ENCODE peak calls at places on chromosomes 12 and 14, in ten cellular contexts. O is aorta; J is heart right ventricle; Q is mammary epithelial cell; P is BE2C; M is effector memory CD4-positive, alpha-beta T cell; F is WERI-Rb-1; L is uterus; K is tibial artery; D is neuronal stem cell. E is an unnamed sample.

GRCh38 chr12:14777271-14777670 is 26.0 kb downstream of the WBP11 start:
- DNase-seq in D (no peak), O (no peak), Q (peak; percentile 30), L (no peak), K (no peak), J (no peak), M (no peak), P (peak; percentile 54), F (no peak), E (no peak)

GRCh38 chr12:121697093-121697698 is 15.4 kb upstream of the TMEM120B start:
- DNase-seq in M (no peak), Q (no peak), O (no peak), F (no peak), D (no peak), J (peak; percentile 54), P (peak; percentile 31), K (no peak), L (no peak), E (peak; percentile 73)

GRCh38 chr14:90969493-90970166 is 90.8 kb downstream of the RPS6KA5 start:
- DNase-seq in O (no peak), F (no peak), L (no peak), D (no peak), P (no peak), K (no peak), J (no peak), M (no peak), Q (no peak), E (no peak)

GRCh38 chr12:1127021-1127420 is 136.0 kb downstream of the ERC1 start:
- DNase-seq in K (no peak), M (no peak), D (no peak), O (no peak), L (no peak), J (no peak), F (no peak), Q (no peak), P (no peak), E (no peak)

GRCh38 chr12:93982847-93983315 is 165.5 kb upstream of the PLXNC1 start:
- DNase-seq in F (peak; percentile 28), O (no peak), P (no peak), D (no peak), K (no peak), M (no peak), Q (peak; percentile 64), J (no peak), L (no peak), E (no peak)

GRCh38 chr14:33986804-33987203 is 35.9 kb upstream of the EGLN3 start:
- DNase-seq in J (no peak), L (no peak), M (no peak), P (no peak), K (no peak), Q (peak; percentile 92), O (no peak), F (no peak), D (no peak), E (no peak)

GRCh38 chr12:80218925-80219714 is 119.8 kb downstream of the OTOGL start:
- DNase-seq in J (peak; percentile 14), K (no peak), Q (no peak), M (no peak), D (no peak), P (no peak), F (no peak), L (no peak), O (no peak), E (no peak)

GRCh38 chr12:121838096-121838495 is 20.6 kb downstream of the HPD start:
- DNase-seq in D (no peak), Q (peak; percentile 36), J (no peak), K (no peak), L (no peak), M (no peak), F (no peak), P (no peak), O (no peak), E (no peak)

GRCh38 chr12:24551368-24551767 is 397.5 kb downstream of the BCAT1 start:
- DNase-seq in P (no peak), D (no peak), O (no peak), L (no peak), J (no peak), Q (no peak), K (no peak), M (no peak), F (no peak), E (no peak)

GRCh38 chr12:94676011-94676709 is 25.8 kb upstream of the TMCC3 start:
- DNase-seq in J (peak; percentile 9), P (no peak), L (no peak), K (peak; percentile 75), O (no peak), F (no peak), Q (no peak), M (no peak), D (no peak), E (no peak)

GRCh38 chr14:22837059-22837749 is 819 bp downstream of the MMP14 start:
- DNase-seq in D (no peak), L (peak; percentile 70), J (peak; percentile 81), Q (peak; percentile 36), F (no peak), M (no peak), K (peak; percentile 88), P (no peak), O (peak; percentile 89), E (no peak)

GRCh38 chr12:12693111-12693671 is 2.8 kb downstream of the GPR19 start:
- DNase-seq in Q (no peak), M (no peak), K (no peak), J (no peak), O (no peak), P (peak; percentile 57), L (no peak), F (no peak), D (no peak), E (no peak)

GRCh38 chr12:46067062-46067461 is 76.7 kb upstream of the SCAF11 start:
- DNase-seq in M (no peak), J (no peak), D (no peak), F (no peak), K (no peak), Q (no peak), O (no peak), L (no peak), P (no peak), E (no peak)

GRCh38 chr12:54075974-54076373 is 22.3 kb downstream of the HOXC4 start:
- DNase-seq in J (no peak), L (no peak), M (no peak), K (no peak), F (no peak), Q (no peak), P (no peak), D (no peak), O (no peak), E (no peak)

GRCh38 chr14:70193396-70193795 is 4.6 kb upstream of the SLC8A3 start:
- DNase-seq in P (no peak), D (no peak), Q (no peak), L (no peak), O (no peak), F (no peak), M (no peak), K (no peak), J (no peak), E (no peak)
- H3K27me3 ChIP-seq in P (peaks cover 32% of the 10 kb centered on the region), D (peaks cover 28% of the 10 kb centered on the region), Q (no peaks in the 10 kb centered on the region), L (no peaks in the 10 kb centered on the region), O (no peaks in the 10 kb centered on the region), F (peaks cover 41% of the 10 kb centered on the region), M (peaks cover 6% of the 10 kb centered on the region), K (peaks cover 24% of the 10 kb centered on the region), J (peaks cover 43% of the 10 kb centered on the region), E (peaks cover 16% of the 10 kb centered on the region)

DNA sequence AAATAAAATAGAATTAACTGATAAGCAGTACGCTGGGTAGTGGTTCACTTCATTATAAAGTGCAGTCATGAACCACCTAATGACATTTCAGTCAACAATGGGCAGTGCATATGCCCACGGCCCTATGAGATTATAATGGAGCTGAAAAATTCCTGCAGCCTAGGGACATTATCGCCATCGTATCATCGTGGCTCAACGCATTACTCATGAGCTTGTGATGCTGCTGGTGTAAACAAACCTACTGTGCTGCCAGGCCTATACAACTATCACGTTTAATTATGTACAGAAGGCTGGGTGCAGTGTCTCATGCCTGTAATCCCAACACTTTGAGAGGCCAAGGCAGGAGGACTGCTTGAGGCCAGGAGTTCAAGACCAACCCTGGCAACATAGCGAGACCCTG is 62.3 kb upstream of the TMEM263 start:
- DNase-seq in D (no peak), O (no peak), P (no peak), K (no peak), J (no peak), Q (no peak), L (no peak), F (no peak), M (no peak), E (no peak)
- H3K27me3 ChIP-seq in D (no peaks in the 10 kb centered on the region), O (no peaks in the 10 kb centered on the region), P (no peaks in the 10 kb centered on the region), K (no peaks in the 10 kb centered on the region), J (peaks cover 91% of the 10 kb centered on the region), Q (no peaks in the 10 kb centered on the region), L (no peaks in the 10 kb centered on the region), F (no peaks in the 10 kb centered on the region), M (no peaks in the 10 kb centered on the region), E (no peaks in the 10 kb centered on the region)

GRCh38 chr12:57477710-57478681 is 1.7 kb downstream of the ARHGAP9 start:
- DNase-seq in M (peak; percentile 67), K (no peak), D (no peak), P (no peak), O (peak; percentile 73), J (no peak), Q (no peak), L (no peak), F (no peak), E (peak; percentile 77)
- H3K27me3 ChIP-seq in M (no peaks in the 10 kb centered on the region), K (peaks cover 62% of the 10 kb centered on the region), D (peaks cover 64% of the 10 kb centered on the region), P (peaks cover 96% of the 10 kb centered on the region), O (no peaks in the 10 kb centered on the region), J (peaks cover 33% of the 10 kb centered on the region), Q (peaks cover 20% of the 10 kb centered on the region), L (peaks cover 20% of the 10 kb centered on the region), F (no peaks in the 10 kb centered on the region), E (no peaks in the 10 kb centered on the region)

DNA sequence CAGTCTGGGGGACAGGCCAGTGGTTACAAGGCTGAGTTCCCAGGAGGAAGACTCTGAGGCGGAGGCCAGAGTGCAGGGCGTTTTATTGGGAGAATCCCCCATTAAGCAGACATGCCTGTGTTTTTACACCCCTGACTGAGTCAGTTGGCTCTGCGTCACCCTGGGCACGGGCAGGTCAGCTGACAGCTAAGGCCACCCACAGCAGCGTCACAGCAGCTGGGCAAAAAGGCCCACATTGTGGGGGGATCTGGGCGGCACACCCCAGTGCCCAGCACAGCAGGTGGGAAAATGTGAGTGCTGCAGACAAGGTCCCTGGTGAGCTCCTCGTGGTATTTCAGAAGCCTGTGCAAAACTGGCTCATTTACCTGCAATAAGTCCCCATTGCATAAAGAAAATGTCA is 184.7 kb downstream of the AACS start:
- DNase-seq in O (no peak), L (no peak), P (no peak), F (no peak), J (no peak), M (no peak), K (no peak), Q (no peak), D (no peak), E (no peak)
- H3K27me3 ChIP-seq in O (no peaks in the 10 kb centered on the region), L (peaks cover 6% of the 10 kb centered on the region), P (peaks cover 10% of the 10 kb centered on the region), F (no peaks in the 10 kb centered on the region), J (peaks cover 5% of the 10 kb centered on the region), M (no peaks in the 10 kb centered on the region), K (peaks cover 26% of the 10 kb centered on the region), Q (no peaks in the 10 kb centered on the region), D (peaks cover 47% of the 10 kb centered on the region), E (no peaks in the 10 kb centered on the region)

GRCh38 chr12:64782181-64782580 is 23.0 kb upstream of the GNS start:
- DNase-seq in L (no peak), Q (no peak), J (no peak), F (no peak), D (no peak), M (no peak), O (no peak), K (no peak), P (no peak), E (no peak)
- H3K27me3 ChIP-seq in L (peaks cover 9% of the 10 kb centered on the region), Q (peaks cover 28% of the 10 kb centered on the region), J (peaks cover 49% of the 10 kb centered on the region), F (peaks cover 28% of the 10 kb centered on the region), D (peaks cover 67% of the 10 kb centered on the region), M (peaks cover 26% of the 10 kb centered on the region), O (no peaks in the 10 kb centered on the region), K (peaks cover 13% of the 10 kb centered on the region), P (peaks cover 76% of the 10 kb centered on the region), E (peaks cover 46% of the 10 kb centered on the region)